ENCODE peak calls at places on chromosomes 16 and 17, in eight cellular contexts. P, Y, A, C, T, Z, W and N are unnamed samples.

GRCh38 chr16:1127971-1128715 is 24.8 kb upstream of the CACNA1H start:
- DNase-seq in P (no peak), Y (no peak), A (no peak), C (no peak), T (no peak), Z (no peak), W (no peak), N (no peak)

GRCh38 chr16:47921535-47921934 is 234.3 kb downstream of the ABCC12 start:
- DNase-seq in P (no peak), Y (no peak), A (no peak), C (no peak), T (no peak), Z (no peak), W (no peak), N (no peak)

GRCh38 chr16:48531011-48531962 is 78.7 kb downstream of the N4BP1 start:
- DNase-seq in P (no peak), Y (no peak), A (no peak), C (no peak), T (no peak), Z (peak; percentile 81), W (no peak), N (no peak)

GRCh38 chr17:64345691-64346376 is 44.8 kb downstream of the PECAM1 start:
- DNase-seq in P (no peak), Y (no peak), A (peak; percentile 62), C (no peak), T (no peak), Z (no peak), W (no peak), N (no peak)

GRCh38 chr16:4693956-4694663 is 748 bp downstream of the NUDT16L1 start:
- DNase-seq in P (peak; percentile 57), Y (peak; percentile 37), A (peak; percentile 40), C (peak; percentile 80), T (no peak), Z (peak; percentile 81), W (peak; percentile 51), N (peak; percentile 56)

GRCh38 chr17:17536702-17537101 is 40.5 kb upstream of the RASD1 start:
- DNase-seq in P (no peak), Y (no peak), A (no peak), C (no peak), T (no peak), Z (no peak), W (no peak), N (no peak)

GRCh38 chr16:89402962-89403361 is 87.4 kb downstream of the ANKRD11 start:
- DNase-seq in P (no peak), Y (no peak), A (no peak), C (no peak), T (no peak), Z (no peak), W (no peak), N (peak; percentile 54)

GRCh38 chr16:88405325-88406060 is 22.7 kb downstream of the ZNF469 start:
- DNase-seq in P (peak; percentile 34), Y (no peak), A (peak; percentile 50), C (no peak), T (no peak), Z (no peak), W (no peak), N (no peak)

GRCh38 chr16:55189179-55189578 is 134.8 kb upstream of the IRX6 start:
- DNase-seq in P (no peak), Y (no peak), A (no peak), C (no peak), T (no peak), Z (no peak), W (no peak), N (no peak)

GRCh38 chr16:89178453-89179147 is 7.1 kb downstream of the CDH15 start:
- DNase-seq in P (no peak), Y (no peak), A (no peak), C (no peak), T (no peak), Z (no peak), W (no peak), N (no peak)

GRCh38 chr17:61251939-61252865 is 147.4 kb upstream of the TBX2 start:
- DNase-seq in P (peak; percentile 76), Y (peak; percentile 4), A (peak; percentile 93), C (peak; percentile 94), T (no peak), Z (peak; percentile 95), W (peak; percentile 16), N (no peak)

GRCh38 chr17:40293363-40293762 is 5.7 kb downstream of the CDC6 start:
- DNase-seq in P (no peak), Y (no peak), A (no peak), C (no peak), T (no peak), Z (peak; percentile 76), W (no peak), N (no peak)

GRCh38 chr16:35687781-35688180 is 2228.4 kb downstream of the TP53TG3F start:
- DNase-seq in P (no peak), Y (no peak), A (no peak), C (peak; percentile 24), T (no peak), Z (no peak), W (no peak), N (no peak)

GRCh38 chr16:35691057-35691456 is 2231.6 kb downstream of the TP53TG3F start:
- DNase-seq in P (no peak), Y (no peak), A (no peak), C (peak; percentile 31), T (no peak), Z (no peak), W (no peak), N (no peak)

GRCh38 chr16:35692824-35693223 is 2233.4 kb downstream of the TP53TG3F start:
- DNase-seq in P (no peak), Y (no peak), A (no peak), C (no peak), T (no peak), Z (no peak), W (no peak), N (no peak)

GRCh38 chr16:35689764-35690163 is 2230.4 kb downstream of the TP53TG3F start:
- DNase-seq in P (no peak), Y (no peak), A (no peak), C (peak; percentile 37), T (no peak), Z (no peak), W (no peak), N (no peak)

GRCh38 chr16:35690413-35690812 is 2231.0 kb downstream of the TP53TG3F start:
- DNase-seq in P (no peak), Y (no peak), A (no peak), C (peak; percentile 44), T (no peak), Z (no peak), W (no peak), N (no peak)
- H3K9me3 ChIP-seq in P (peaks cover 96% of the 10 kb centered on the region), Y (no peaks in the 10 kb centered on the region), A (peaks cover 9% of the 10 kb centered on the region), C (peaks cover 24% of the 10 kb centered on the region), T (peaks cover 27% of the 10 kb centered on the region), Z (peaks cover 7% of the 10 kb centered on the region), W (peaks cover 3% of the 10 kb centered on the region), N (peaks cover 13% of the 10 kb centered on the region)

GRCh38 chr16:86818701-86819522 is 240.6 kb downstream of the FOXL1 start:
- DNase-seq in P (no peak), Y (no peak), A (no peak), C (no peak), T (no peak), Z (no peak), W (peak; percentile 18), N (no peak)
- H3K4me3 ChIP-seq in P (no peak overlapping the region), Y (no peak overlapping the region), A (no peak overlapping the region), C (no peak overlapping the region), T (no peak overlapping the region), Z (no peak overlapping the region), W (no peak overlapping the region), N (no peak overlapping the region)

GRCh38 chr16:35744716-35745115 is 2285.3 kb downstream of the TP53TG3F start:
- DNase-seq in P (no peak), Y (no peak), A (no peak), C (no peak), T (no peak), Z (no peak), W (no peak), N (no peak)
- H3K9me3 ChIP-seq in P (peaks cover 44% of the 10 kb centered on the region), Y (peaks cover 3% of the 10 kb centered on the region), A (no peaks in the 10 kb centered on the region), C (peaks cover 12% of the 10 kb centered on the region), T (peaks cover 40% of the 10 kb centered on the region), Z (no peaks in the 10 kb centered on the region), W (peaks cover 10% of the 10 kb centered on the region), N (peaks cover 5% of the 10 kb centered on the region)

DNA sequence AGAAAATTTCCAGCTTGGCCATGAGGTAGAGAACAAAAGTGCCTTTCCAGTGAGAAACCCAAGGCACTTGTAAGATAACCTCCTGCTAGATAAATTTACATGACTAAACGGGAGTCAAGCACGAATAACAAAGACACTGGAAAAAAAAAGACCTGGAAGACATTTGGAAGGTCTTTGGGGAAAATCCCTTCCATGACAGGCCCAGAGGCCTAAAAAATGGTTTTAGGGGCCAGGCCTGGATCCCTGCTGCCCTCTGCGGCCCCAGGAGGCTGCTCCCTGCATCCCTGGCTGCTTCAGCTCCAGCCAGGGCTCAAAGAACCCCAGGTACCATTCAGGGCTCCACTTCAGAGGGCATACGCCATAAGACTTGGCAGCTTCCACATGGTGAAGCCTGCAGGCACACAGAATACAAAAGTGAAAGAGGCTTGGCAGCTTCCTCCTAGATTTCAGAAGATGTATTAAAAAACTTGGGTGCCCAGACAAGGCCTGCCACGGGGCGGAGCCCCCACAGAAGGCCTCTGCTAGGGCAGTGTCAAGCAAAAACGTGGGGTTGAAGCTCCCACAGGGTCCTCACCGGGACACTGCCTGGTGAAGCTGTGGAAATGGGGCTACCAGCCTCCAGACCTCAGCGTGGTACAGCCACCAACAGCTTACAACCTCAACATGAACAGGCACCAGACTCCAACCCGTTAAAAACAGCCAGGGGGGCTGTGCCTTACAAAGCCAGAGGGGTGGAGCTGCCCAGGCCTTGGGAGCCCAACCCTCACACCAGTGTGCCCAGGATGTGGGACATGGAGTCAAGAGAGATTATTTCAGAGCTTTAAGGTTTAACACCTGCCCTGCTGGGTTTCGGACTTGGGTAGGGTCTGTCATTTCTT is 77.1 kb downstream of the SDK2 start:
- DNase-seq in P (no peak), Y (no peak), A (no peak), C (no peak), T (no peak), Z (no peak), W (no peak), N (peak; percentile 22)
- H3K4me3 ChIP-seq in P (no peak overlapping the region), Y (peak overlapping the region; percentile 0), A (no peak overlapping the region), C (no peak overlapping the region), T (no peak overlapping the region), Z (no peak overlapping the region), W (no peak overlapping the region), N (no peak overlapping the region)

DNA sequence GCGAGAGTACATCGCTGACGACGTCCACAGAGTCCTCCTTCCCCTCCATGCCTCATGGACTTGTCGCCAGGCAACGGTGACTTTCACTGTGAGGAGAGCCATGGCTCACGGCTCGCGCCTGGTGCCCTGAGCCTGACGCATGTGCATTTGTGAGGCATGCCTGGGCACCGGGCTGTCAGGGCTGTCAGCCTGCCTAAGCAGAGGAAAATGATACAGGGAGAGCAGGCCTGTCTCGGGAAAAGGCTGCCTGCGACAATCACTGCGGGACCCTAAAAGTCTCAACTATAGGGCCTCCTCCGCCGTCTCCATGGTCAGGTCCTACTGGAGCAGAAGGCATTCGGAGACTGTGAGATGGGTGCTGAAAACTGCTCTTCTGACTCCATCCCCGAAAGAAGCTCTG is 135.5 kb upstream of the WSB1 start:
- DNase-seq in P (no peak), Y (no peak), A (no peak), C (peak; percentile 53), T (no peak), Z (no peak), W (no peak), N (no peak)
- H3K9me3 ChIP-seq in P (no peaks in the 10 kb centered on the region), Y (no peaks in the 10 kb centered on the region), A (no peaks in the 10 kb centered on the region), C (no peaks in the 10 kb centered on the region), T (peaks cover 42% of the 10 kb centered on the region), Z (no peaks in the 10 kb centered on the region), W (no peaks in the 10 kb centered on the region), N (no peaks in the 10 kb centered on the region)